ENCODE peak calls at places on chromosomes 2 and 18, in eight cellular contexts. C, E, N, X, U, P, H and K are unnamed samples.

GRCh38 chr2:225400060-225400511 is 576 bp downstream of the NYAP2 start:
- DNase-seq in P (peak; percentile 24), E (no peak), H (peak; percentile 9), N (no peak), X (no peak), U (no peak), C (peak; percentile 17), K (no peak)

GRCh38 chr2:228646061-228646460 is 464.6 kb upstream of the SPHKAP start:
- DNase-seq in N (no peak), P (no peak), E (no peak), H (no peak), C (no peak), U (no peak), X (no peak), K (no peak)

GRCh38 chr2:58664523-58665155 is 423.5 kb upstream of the FANCL start:
- DNase-seq in P (peak; percentile 31), E (no peak), X (no peak), C (peak; percentile 1), H (no peak), U (no peak), N (no peak), K (no peak)

GRCh38 chr2:75065402-75066008 is 107.1 kb downstream of the POLE4 start:
- DNase-seq in X (no peak), P (no peak), C (no peak), E (no peak), H (no peak), U (no peak), N (no peak), K (no peak)

GRCh38 chr2:96860065-96861029 is 2.5 kb upstream of the ANKRD39 start:
- DNase-seq in C (peak; percentile 21), X (no peak), N (no peak), U (no peak), H (no peak), E (peak; percentile 75), P (no peak), K (no peak)

GRCh38 chr2:162888641-162889040 is 50.1 kb upstream of the KCNH7 start:
- DNase-seq in U (no peak), N (no peak), E (no peak), P (no peak), C (no peak), X (no peak), H (no peak), K (no peak)

GRCh38 chr2:128315829-128316776 is 2.6 kb downstream of the HS6ST1 start:
- DNase-seq in E (peak; percentile 75), X (peak; percentile 36), U (peak; percentile 20), P (no peak), C (peak; percentile 39), N (no peak), H (no peak), K (no peak)

GRCh38 chr18:56873441-56874140 is 222.4 kb downstream of the WDR7 start:
- DNase-seq in X (no peak), P (peak; percentile 2), C (no peak), N (no peak), U (no peak), E (no peak), H (peak; percentile 28), K (no peak)

GRCh38 chr2:152598975-152599724 is 118.1 kb downstream of the PRPF40A start:
- DNase-seq in H (no peak), E (no peak), N (no peak), U (no peak), P (no peak), X (no peak), C (no peak), K (no peak)

GRCh38 chr2:169329669-169330554 is 32.4 kb downstream of the LRP2 start:
- DNase-seq in P (no peak), U (no peak), H (no peak), C (no peak), X (no peak), E (no peak), N (no peak), K (no peak)

GRCh38 chr2:230910546-230911135 is 14.4 kb downstream of the GPR55 start:
- DNase-seq in P (peak; percentile 50), N (no peak), X (no peak), H (no peak), U (no peak), E (peak; percentile 42), C (no peak), K (peak; percentile 4)

GRCh38 chr18:12064086-12064763 is 29.4 kb upstream of the ANKRD62 start:
- DNase-seq in U (no peak), N (no peak), E (no peak), C (no peak), X (no peak), H (no peak), P (no peak), K (no peak)

GRCh38 chr2:85777441-85777861 is 23.7 kb downstream of the ATOH8 start:
- DNase-seq in X (peak; percentile 63), U (no peak), H (peak; percentile 74), P (no peak), C (no peak), N (peak; percentile 63), E (no peak), K (no peak)

GRCh38 chr2:166013878-166014277 is 60.3 kb upstream of the TTC21B start:
- DNase-seq in U (no peak), N (no peak), C (no peak), H (no peak), X (no peak), P (peak; percentile 5), E (no peak), K (no peak)

DNA sequence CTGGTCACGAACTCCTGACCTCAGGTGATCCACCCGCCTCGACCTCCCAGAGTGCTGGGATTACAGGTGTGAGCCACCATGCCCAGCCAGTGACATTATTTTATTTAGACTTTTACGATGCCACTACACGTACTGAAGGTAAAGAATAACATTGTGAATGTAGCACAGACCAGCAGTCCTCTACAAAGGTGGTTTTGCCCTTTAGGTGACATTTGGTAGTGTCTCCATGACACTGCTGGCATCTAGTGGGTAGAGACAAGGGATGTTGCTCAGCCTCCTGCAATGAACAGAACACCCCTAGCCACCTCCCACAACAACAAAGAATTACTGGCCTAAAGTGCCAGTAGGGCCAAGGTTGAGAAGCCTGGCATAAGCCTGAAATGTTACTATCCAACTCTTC is 69.5 kb downstream of the MYOM1 start:
- DNase-seq in P (no peak), E (no peak), U (no peak), C (no peak), X (no peak), N (no peak), H (no peak), K (no peak)
- TF ChIP-seq EP300 in P (no peak), E (no peak), U (no peak), C (no peak), X (no peak), N (no peak), H (no peak), K (no peak)

GRCh38 chr2:4174796-4175195 is 471.4 kb downstream of the DCDC2C start:
- DNase-seq in E (no peak), N (no peak), X (no peak), P (no peak), H (no peak), C (no peak), U (no peak), K (no peak)

DNA sequence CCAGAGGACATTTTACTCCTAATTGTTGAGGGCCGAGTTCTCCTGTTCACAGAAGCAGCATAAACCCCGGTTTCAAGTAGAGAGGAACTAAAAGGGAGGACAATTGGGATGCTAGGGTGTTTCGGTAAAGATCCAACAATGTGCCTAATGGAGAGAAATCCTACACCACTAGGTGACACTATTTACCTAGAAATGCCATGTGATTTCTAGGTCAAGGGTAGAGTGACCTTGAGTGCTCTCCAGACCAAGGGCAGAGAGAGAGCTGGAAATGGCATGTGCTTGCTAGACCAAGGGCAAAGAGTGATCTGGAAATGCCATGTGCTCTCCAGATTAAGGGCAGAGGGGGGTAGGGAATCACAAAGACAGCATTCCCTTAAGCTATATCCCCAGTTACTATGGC is 472.0 kb downstream of the DCDC2C start:
- DNase-seq in H (no peak), C (no peak), E (no peak), U (no peak), P (no peak), X (no peak), N (no peak), K (no peak)
- H3K9me3 ChIP-seq in H (peaks cover 67% of the 10 kb centered on the region), C (peaks cover 26% of the 10 kb centered on the region), E (peaks cover 30% of the 10 kb centered on the region), U (peaks cover 71% of the 10 kb centered on the region), P (no peaks in the 10 kb centered on the region), X (peaks cover 3% of the 10 kb centered on the region), N (no peaks in the 10 kb centered on the region), K (peaks cover 20% of the 10 kb centered on the region)

GRCh38 chr2:113720167-113720566 is 36.3 kb downstream of the SLC35F5 start:
- DNase-seq in H (peak; percentile 19), U (no peak), E (no peak), C (peak; percentile 28), X (no peak), P (no peak), N (no peak), K (no peak)

GRCh38 chr2:113724010-113724409 is 32.4 kb downstream of the SLC35F5 start:
- DNase-seq in E (no peak), X (no peak), P (no peak), H (no peak), U (no peak), N (no peak), C (no peak), K (no peak)

DNA sequence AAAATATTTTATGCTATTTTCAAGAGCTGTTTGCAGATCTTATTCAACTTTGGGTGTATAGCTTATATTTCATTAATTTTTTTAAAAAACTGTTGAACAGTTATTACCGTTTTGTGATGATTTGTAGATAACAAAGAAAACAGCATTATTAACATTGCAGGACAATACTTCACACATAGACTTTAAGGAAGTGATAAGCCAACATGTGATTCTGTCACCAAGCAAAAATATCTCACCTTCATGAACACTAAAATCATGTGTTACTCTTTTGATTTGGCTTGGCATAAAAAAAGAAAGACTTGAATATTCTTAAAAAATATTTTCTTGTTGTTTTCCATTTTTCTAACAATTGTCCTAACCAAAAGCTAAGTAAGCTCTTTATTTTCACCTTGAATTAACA is 33.0 kb downstream of the SLC35F5 start:
- DNase-seq in P (no peak), U (no peak), E (no peak), H (no peak), N (no peak), X (no peak), C (no peak), K (no peak)
- H3K36me3 ChIP-seq in P (peaks cover 31% of the 10 kb centered on the region), U (peaks cover 82% of the 10 kb centered on the region), E (peaks cover 9% of the 10 kb centered on the region), H (peaks cover 11% of the 10 kb centered on the region), N (no peaks in the 10 kb centered on the region), X (no peaks in the 10 kb centered on the region), C (peaks cover 50% of the 10 kb centered on the region), K (no peaks in the 10 kb centered on the region)

DNA sequence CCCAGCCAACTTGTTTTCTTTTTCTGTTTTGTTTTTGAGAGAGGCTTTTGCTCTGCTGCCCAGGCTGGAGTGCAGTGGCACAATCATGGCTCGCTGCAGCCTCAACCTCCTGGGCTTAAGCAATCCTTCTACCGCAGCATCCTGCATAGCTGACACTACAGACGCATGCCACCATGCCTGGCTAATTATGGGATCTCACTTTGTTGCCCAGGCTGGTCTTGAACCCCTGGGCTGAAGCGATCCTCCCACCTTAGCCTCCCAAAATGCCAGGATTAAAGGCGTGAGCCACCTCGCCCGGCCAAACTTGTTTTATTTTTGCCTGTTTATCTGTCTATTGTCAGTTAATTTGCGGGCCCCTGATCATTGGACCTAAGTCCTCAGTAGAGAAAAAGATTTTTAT is 61.6 kb upstream of the MSH6 start:
- DNase-seq in U (no peak), X (no peak), H (no peak), N (no peak), E (no peak), P (no peak), C (no peak), K (no peak)
- TF ChIP-seq EP300 in U (no peak), X (no peak), H (no peak), N (no peak), E (no peak), P (no peak), C (no peak), K (no peak)